ENCODE peak calls at places on chromosomes 12 and 14, in seven cellular contexts. S, U, N, A, O, H and I are unnamed samples.
A peak's percentile ranks its signal among the peaks of the same experiment; 100 is the strongest.

GRCh38 chr14:96400495-96400894 is 8.6 kb downstream of the AK7 start:
- DNase-seq in O (no peak), H (no peak), A (no peak), N (no peak), U (no peak), S (no peak), I (no peak)

GRCh38 chr12:89085421-89085820 is 266.9 kb downstream of the DUSP6 start:
- DNase-seq in H (no peak), U (no peak), O (no peak), N (no peak), A (no peak), S (peak; percentile 30), I (no peak)

GRCh38 chr12:24066865-24067264 is 117.4 kb upstream of the SOX5 start:
- DNase-seq in O (peak; percentile 1), S (peak; percentile 90), A (no peak), U (peak; percentile 49), N (peak; percentile 23), H (no peak), I (peak; percentile 43)

GRCh38 chr12:3747976-3748619 is 4.8 kb downstream of the CRACR2A start:
- DNase-seq in S (no peak), N (no peak), U (no peak), O (no peak), H (peak; percentile 32), A (no peak), I (no peak)

GRCh38 chr14:85421166-85421877 is 108.6 kb upstream of the FLRT2 start:
- DNase-seq in S (peak; percentile 47), U (peak; percentile 25), A (no peak), O (peak; percentile 80), N (no peak), H (no peak), I (no peak)

GRCh38 chr14:80364274-80364673 is 153.0 kb upstream of the DIO2 start:
- DNase-seq in S (peak; percentile 28), U (peak; percentile 53), N (no peak), H (no peak), O (peak; percentile 6), A (peak; percentile 3), I (no peak)

GRCh38 chr12:124030510-124030909 is 57.5 kb downstream of the ZNF664 start:
- DNase-seq in H (no peak), S (peak; percentile 61), O (peak; percentile 74), U (peak; percentile 16), A (no peak), N (peak; percentile 27), I (no peak)

GRCh38 chr12:57454566-57455373 is at the start of gene INHBE:
- DNase-seq in H (no peak), O (peak; percentile 96), N (no peak), A (peak; percentile 92), U (no peak), S (peak; percentile 89), I (peak; percentile 89)

GRCh38 chr12:44833561-44833960 is 42.6 kb downstream of the NELL2 start:
- DNase-seq in H (no peak), N (no peak), U (no peak), O (no peak), A (no peak), S (no peak), I (no peak)

GRCh38 chr12:38142974-38143373 is 173.6 kb upstream of the ALG10B start:
- DNase-seq in O (no peak), A (peak; percentile 15), H (no peak), U (peak; percentile 55), S (no peak), N (no peak), I (no peak)

GRCh38 chr12:108814462-108815211 is 42.7 kb downstream of the SSH1 start:
- DNase-seq in H (no peak), S (no peak), A (no peak), U (no peak), O (no peak), N (no peak), I (no peak)

GRCh38 chr12:26434299-26434915 is 239.0 kb downstream of the SSPN start:
- DNase-seq in N (no peak), O (peak; percentile 71), U (peak; percentile 90), H (no peak), S (peak; percentile 62), A (peak; percentile 48), I (peak; percentile 11)

GRCh38 chr14:33790996-33791395 is 159.9 kb downstream of the EGLN3 start:
- DNase-seq in A (no peak), U (no peak), H (no peak), O (no peak), N (no peak), S (no peak), I (no peak)

GRCh38 chr14:26448181-26448855 is 149.5 kb downstream of the NOVA1 start:
- DNase-seq in O (no peak), N (no peak), S (no peak), U (no peak), H (no peak), A (no peak), I (no peak)

GRCh38 chr14:52073251-52073650 is 4.4 kb upstream of the NID2 start:
- DNase-seq in U (peak; percentile 43), A (no peak), S (no peak), O (peak; percentile 34), H (no peak), N (no peak), I (no peak)

GRCh38 chr12:102417055-102417454 is 63.3 kb downstream of the IGF1 start:
- DNase-seq in U (no peak), N (no peak), S (no peak), A (peak; percentile 68), O (no peak), H (no peak), I (no peak)

GRCh38 chr12:64672925-64673409 is 62.7 kb downstream of the RASSF3 start:
- DNase-seq in A (peak; percentile 76), O (peak; percentile 43), N (no peak), H (peak; percentile 51), U (peak; percentile 42), S (peak; percentile 29), I (no peak)

GRCh38 chr14:59116984-59117415 is 71.5 kb upstream of the DAAM1 start:
- DNase-seq in U (peak; percentile 99), N (no peak), H (no peak), A (no peak), O (no peak), S (no peak), I (no peak)

GRCh38 chr12:81114241-81114640 is 36.4 kb downstream of the ACSS3 start:
- DNase-seq in A (no peak), O (no peak), S (no peak), N (no peak), H (no peak), U (no peak), I (no peak)

GRCh38 chr12:119992129-119992705 is 3.2 kb downstream of the BICDL1 start:
- DNase-seq in O (no peak), U (no peak), A (no peak), S (no peak), N (no peak), H (no peak), I (no peak)

GRCh38 chr12:110661337-110661972 is 27.5 kb downstream of the HVCN1 start:
- DNase-seq in U (no peak), S (no peak), A (no peak), O (no peak), N (peak; percentile 50), H (no peak), I (no peak)

DNA sequence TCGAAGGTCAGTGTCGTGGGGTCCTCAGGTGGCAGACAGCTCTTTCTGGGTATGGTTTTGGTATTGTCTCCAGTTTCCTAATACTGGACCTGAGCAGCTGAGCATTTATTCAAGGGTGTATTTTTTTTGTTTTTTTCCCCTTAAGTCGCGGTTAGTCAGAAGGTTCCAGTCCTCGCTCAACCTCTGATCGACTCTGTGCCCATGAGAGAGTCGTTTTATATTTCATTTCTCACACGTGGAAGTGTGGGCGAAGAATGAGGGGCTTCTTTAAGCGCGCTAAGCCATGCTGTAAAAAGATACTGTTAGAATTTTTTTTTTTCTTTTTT is 499 bp downstream of the MIPOL1 start:
- DNase-seq in N (no peak), U (no peak), A (no peak), H (no peak), S (no peak), O (no peak), I (no peak)
- TF ChIP-seq CTCF in N (no peak), U (no peak), A (no peak), H (no peak), S (no peak), O (no peak), I (no peak)

DNA sequence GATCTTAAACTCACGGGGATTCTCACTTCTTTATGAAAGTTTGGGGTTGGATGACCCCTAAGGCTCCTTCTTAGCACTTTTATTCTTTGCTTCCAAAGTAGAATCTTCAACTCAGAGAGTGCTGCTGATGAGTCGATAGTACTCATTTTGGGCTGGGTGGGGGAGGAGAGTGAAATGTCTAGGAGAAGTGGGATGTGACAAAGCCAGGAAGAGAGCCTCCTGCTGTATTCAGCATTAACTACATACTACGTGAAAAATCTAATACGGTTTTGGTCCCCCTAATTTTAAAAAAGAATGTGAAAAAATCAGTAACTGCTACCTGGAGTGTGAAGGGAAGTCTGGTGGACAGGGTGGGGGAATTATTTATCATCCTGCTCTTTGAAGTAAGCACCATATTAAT is 148.3 kb downstream of the SAMD4A start:
- DNase-seq in H (no peak), N (no peak), S (no peak), U (peak; percentile 65), A (no peak), O (peak; percentile 36), I (no peak)
- TF ChIP-seq CTCF in H (no peak), N (peak; percentile 11), S (peak; percentile 28), U (peak; percentile 66), A (no peak), O (peak; percentile 42), I (peak; percentile 8)

GRCh38 chr14:35319509-35319908 is 27.3 kb downstream of the PSMA6 start:
- DNase-seq in N (no peak), H (no peak), S (no peak), U (no peak), O (no peak), A (no peak), I (no peak)
- TF ChIP-seq CTCF in N (no peak), H (no peak), S (no peak), U (no peak), O (no peak), A (no peak), I (no peak)

GRCh38 chr14:76051717-76052459 is 66.3 kb downstream of the IFT43 start:
- DNase-seq in U (no peak), H (no peak), O (no peak), A (no peak), S (no peak), N (no peak), I (no peak)

GRCh38 chr14:76053576-76054369 is 68.2 kb downstream of the IFT43 start:
- DNase-seq in H (no peak), S (no peak), A (no peak), U (no peak), N (no peak), O (no peak), I (no peak)

GRCh38 chr14:76055330-76055729 is 69.8 kb downstream of the IFT43 start:
- DNase-seq in U (no peak), H (no peak), S (no peak), N (no peak), A (no peak), O (no peak), I (no peak)

GRCh38 chr14:76057914-76058313 is 72.4 kb downstream of the IFT43 start:
- DNase-seq in H (no peak), O (no peak), A (no peak), N (no peak), S (no peak), U (no peak), I (no peak)

DNA sequence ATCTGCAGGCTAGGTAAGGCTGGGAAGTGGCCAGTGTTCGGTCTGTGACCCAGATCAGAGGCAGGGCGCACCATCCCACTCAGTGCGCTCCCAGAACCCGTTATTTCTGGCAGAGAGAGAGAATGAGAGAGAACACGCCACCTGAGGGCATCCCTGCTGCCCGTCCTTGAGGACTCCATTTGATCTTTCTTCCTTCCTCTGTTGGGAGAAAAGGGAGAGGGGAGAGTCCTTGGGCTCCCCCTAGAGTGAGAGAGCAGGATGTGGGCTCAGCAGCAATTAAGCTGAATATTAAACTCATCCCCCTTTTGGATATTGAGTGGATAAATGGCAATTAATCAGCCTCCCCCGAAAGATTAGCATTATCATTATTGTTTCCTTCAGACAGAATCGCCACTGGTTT is 70.6 kb downstream of the IFT43 start:
- DNase-seq in S (no peak), O (no peak), N (no peak), U (peak; percentile 39), A (no peak), H (no peak), I (no peak)
- TF ChIP-seq CTCF in S (peak; percentile 64), O (peak; percentile 44), N (no peak), U (peak; percentile 73), A (peak; percentile 21), H (no peak), I (peak; percentile 28)